ENCODE peak calls at places on chromosomes 13 and 19, in five cellular contexts. V is GM12878, W is K562, I is HepG2, U is H1. H is an unnamed sample.

GRCh38 chr13:101454767-101455166 is 2.3 kb downstream of the ITGBL1 start:
- DNase-seq in V (no peak), W (no peak), I (no peak), U (no peak), H (no peak)

GRCh38 chr13:52933547-52934167 is 85.2 kb upstream of the PCDH8 start:
- DNase-seq in V (no peak), W (no peak), I (no peak), U (no peak), H (no peak)

GRCh38 chr13:42247883-42248282 is 24.1 kb upstream of the AKAP11 start:
- DNase-seq in V (no peak), W (no peak), I (no peak), U (no peak), H (no peak)

GRCh38 chr19:16829822-16830289 is 658 bp downstream of the SIN3B start:
- DNase-seq in V (no peak), W (no peak), I (no peak), U (no peak), H (no peak)

GRCh38 chr13:41065098-41065497 is 3.8 kb downstream of the WBP4 start:
- DNase-seq in V (no peak), W (no peak), I (no peak), U (no peak), H (no peak)

GRCh38 chr19:4635763-4636135 is 3.6 kb upstream of the TNFAIP8L1 start:
- DNase-seq in V (no peak), W (no peak), I (no peak), U (no peak), H (peak; percentile 49)

GRCh38 chr13:29917573-29918091 is 67.2 kb upstream of the UBL3 start:
- DNase-seq in V (no peak), W (no peak), I (no peak), U (no peak), H (no peak)

GRCh38 chr19:31015778-31016177 is 333.5 kb downstream of the TSHZ3 start:
- DNase-seq in V (no peak), W (no peak), I (no peak), U (no peak), H (no peak)

GRCh38 chr19:42252365-42253244 is 2.3 kb downstream of the ERF start:
- DNase-seq in V (no peak), W (no peak), I (no peak), U (no peak), H (peak; percentile 42)

GRCh38 chr19:40533508-40533907 is 43.2 kb upstream of the SHKBP1 start:
- DNase-seq in V (no peak), W (no peak), I (no peak), U (no peak), H (peak; percentile 40)

GRCh38 chr13:32135655-32136054 is 104.1 kb downstream of the FRY start:
- DNase-seq in V (no peak), W (no peak), I (no peak), U (no peak), H (no peak)

GRCh38 chr19:32671883-32672282 is 3.1 kb downstream of the ANKRD27 start:
- DNase-seq in V (no peak), W (peak; percentile 26), I (no peak), U (no peak), H (no peak)

GRCh38 chr19:28948531-28948930 is 264.4 kb downstream of the UQCRFS1 start:
- DNase-seq in V (no peak), W (no peak), I (no peak), U (no peak), H (no peak)

GRCh38 chr19:709196-709964 is 645 bp downstream of the PALM start:
- DNase-seq in V (no peak), W (no peak), I (no peak), U (no peak), H (peak; percentile 49)

GRCh38 chr13:94535231-94535630 is 55.7 kb upstream of the DCT start:
- DNase-seq in V (no peak), W (no peak), I (no peak), U (no peak), H (no peak)

GRCh38 chr13:114104626-114105350 is 27.6 kb downstream of the RASA3 start:
- DNase-seq in V (no peak), W (no peak), I (no peak), U (no peak), H (no peak)

GRCh38 chr19:54335164-54335563 is 3.8 kb downstream of the LILRA4 start:
- DNase-seq in V (no peak), W (no peak), I (no peak), U (no peak), H (peak; percentile 57)

GRCh38 chr13:57813641-57814040 is 182.1 kb downstream of the PCDH17 start:
- DNase-seq in V (no peak), W (no peak), I (no peak), U (no peak), H (peak; percentile 5)
- TF ChIP-seq CREB1 in V (no peak), W (no peak), I (no peak), U (no peak), H (no peak)

GRCh38 chr13:110057052-110057451 is 249.9 kb downstream of the COL4A1 start:
- DNase-seq in V (no peak), W (no peak), I (no peak), U (no peak), H (no peak)
- H3K4me2 ChIP-seq in V (no peak overlapping the region), W (no peak overlapping the region), I (no peak overlapping the region), U (no peak overlapping the region), H (no peak overlapping the region)

GRCh38 chr19:2061936-2062729 is 11.1 kb upstream of the MKNK2 start:
- DNase-seq in V (no peak), W (no peak), I (peak; percentile 33), U (no peak), H (peak; percentile 63)
- H3K4me1 ChIP-seq in V (peaks cover 19% of the 10 kb centered on the region), W (peaks cover 38% of the 10 kb centered on the region), I (peaks cover 77% of the 10 kb centered on the region), U (peaks cover 26% of the 10 kb centered on the region), H (peaks cover 21% of the 10 kb centered on the region)

GRCh38 chr19:49113762-49114629 is at the start of gene LIN7B:
- DNase-seq in V (no peak), W (peak; percentile 88), I (peak; percentile 67), U (no peak), H (peak; percentile 84)
- TF ChIP-seq CREB1 in V (no peak), W (no peak), I (no peak), U (no peak), H (no peak)

H was measured in GM23338.